ENCODE peak calls at places on chromosome X, in seven cellular contexts. One of them, this sample, is unnamed.

GRCh38 chrX:134388161-134389109 is 71.5 kb upstream of the HPRT1 start:
- DNase-seq in OCI-LY7: peak; percentile 81
- DNase-seq in PC-3: no peak
- DNase-seq in colonic mucosa: no peak
- DNase-seq in progenitor cell of endocrine pancreas: no peak
- DNase-seq in keratinocyte: no peak
- DNase-seq in neural crest cell: no peak
- DNase-seq in this sample: no peak

GRCh38 chrX:123588723-123589122 is 144.1 kb downstream of the THOC2 start:
- DNase-seq in colonic mucosa: no peak
- DNase-seq in keratinocyte: no peak
- DNase-seq in progenitor cell of endocrine pancreas: no peak
- DNase-seq in OCI-LY7: no peak
- DNase-seq in neural crest cell: no peak
- DNase-seq in PC-3: peak; percentile 33
- DNase-seq in this sample: no peak

GRCh38 chrX:19810809-19811208 is 76.6 kb downstream of the SH3KBP1 start:
- DNase-seq in keratinocyte: no peak
- DNase-seq in progenitor cell of endocrine pancreas: no peak
- DNase-seq in PC-3: no peak
- DNase-seq in OCI-LY7: no peak
- DNase-seq in neural crest cell: no peak
- DNase-seq in colonic mucosa: no peak
- DNase-seq in this sample: no peak

GRCh38 chrX:78375894-78376293 is 48.5 kb upstream of the CYSLTR1 start:
- DNase-seq in progenitor cell of endocrine pancreas: no peak
- DNase-seq in OCI-LY7: no peak
- DNase-seq in colonic mucosa: no peak
- DNase-seq in keratinocyte: peak; percentile 23
- DNase-seq in PC-3: peak; percentile 92
- DNase-seq in neural crest cell: no peak
- DNase-seq in this sample: no peak

GRCh38 chrX:20265726-20266681 is 705 bp downstream of the RPS6KA3 start:
- DNase-seq in PC-3: peak; percentile 48
- DNase-seq in colonic mucosa: peak; percentile 27
- DNase-seq in keratinocyte: no peak
- DNase-seq in neural crest cell: peak; percentile 2
- DNase-seq in OCI-LY7: peak; percentile 48
- DNase-seq in progenitor cell of endocrine pancreas: peak; percentile 11
- DNase-seq in this sample: peak; percentile 28

GRCh38 chrX:120302434-120302833 is 8.8 kb downstream of the TMEM255A start:
- DNase-seq in PC-3: no peak
- DNase-seq in progenitor cell of endocrine pancreas: no peak
- DNase-seq in keratinocyte: no peak
- DNase-seq in OCI-LY7: peak; percentile 85
- DNase-seq in colonic mucosa: peak; percentile 26
- DNase-seq in neural crest cell: no peak
- DNase-seq in this sample: peak; percentile 51

GRCh38 chrX:8548446-8548845 is 83.8 kb downstream of the VCX3B start:
- DNase-seq in PC-3: no peak
- DNase-seq in keratinocyte: no peak
- DNase-seq in neural crest cell: no peak
- DNase-seq in colonic mucosa: no peak
- DNase-seq in progenitor cell of endocrine pancreas: no peak
- DNase-seq in OCI-LY7: no peak
- DNase-seq in this sample: no peak

GRCh38 chrX:9940397-9940796 is 26.8 kb upstream of the CLDN34 start:
- DNase-seq in neural crest cell: no peak
- DNase-seq in PC-3: peak; percentile 85
- DNase-seq in progenitor cell of endocrine pancreas: no peak
- DNase-seq in OCI-LY7: no peak
- DNase-seq in keratinocyte: no peak
- DNase-seq in colonic mucosa: no peak
- DNase-seq in this sample: no peak

GRCh38 chrX:72057844-72058243 is 73.9 kb downstream of the RTL5 start:
- DNase-seq in neural crest cell: no peak
- DNase-seq in colonic mucosa: no peak
- DNase-seq in OCI-LY7: no peak
- DNase-seq in keratinocyte: no peak
- DNase-seq in progenitor cell of endocrine pancreas: no peak
- DNase-seq in PC-3: no peak
- DNase-seq in this sample: no peak

GRCh38 chrX:139889760-139890159 is 43.1 kb downstream of the ATP11C start:
- DNase-seq in PC-3: peak; percentile 35
- DNase-seq in keratinocyte: no peak
- DNase-seq in neural crest cell: no peak
- DNase-seq in progenitor cell of endocrine pancreas: no peak
- DNase-seq in OCI-LY7: no peak
- DNase-seq in colonic mucosa: no peak
- DNase-seq in this sample: no peak

GRCh38 chrX:40976971-40977370 is 108.3 kb upstream of the USP9X start:
- DNase-seq in progenitor cell of endocrine pancreas: no peak
- DNase-seq in colonic mucosa: no peak
- DNase-seq in neural crest cell: no peak
- DNase-seq in OCI-LY7: no peak
- DNase-seq in PC-3: peak; percentile 66
- DNase-seq in keratinocyte: no peak
- DNase-seq in this sample: no peak

GRCh38 chrX:132631579-132632232 is 142.9 kb upstream of the MBNL3 start:
- DNase-seq in PC-3: peak; percentile 55
- DNase-seq in colonic mucosa: no peak
- DNase-seq in keratinocyte: no peak
- DNase-seq in OCI-LY7: peak; percentile 14
- DNase-seq in neural crest cell: no peak
- DNase-seq in progenitor cell of endocrine pancreas: no peak
- DNase-seq in this sample: no peak

GRCh38 chrX:16212024-16212423 is 44.7 kb downstream of the MAGEB17 start:
- DNase-seq in progenitor cell of endocrine pancreas: no peak
- DNase-seq in neural crest cell: no peak
- DNase-seq in keratinocyte: no peak
- DNase-seq in colonic mucosa: no peak
- DNase-seq in OCI-LY7: no peak
- DNase-seq in PC-3: peak; percentile 42
- DNase-seq in this sample: no peak

GRCh38 chrX:123085311-123085940 is 98.7 kb upstream of the GRIA3 start:
- DNase-seq in OCI-LY7: no peak
- DNase-seq in PC-3: no peak
- DNase-seq in progenitor cell of endocrine pancreas: no peak
- DNase-seq in colonic mucosa: no peak
- DNase-seq in keratinocyte: no peak
- DNase-seq in neural crest cell: no peak
- DNase-seq in this sample: no peak

GRCh38 chrX:18394477-18394876 is 30.9 kb upstream of the CDKL5 start:
- DNase-seq in OCI-LY7: no peak
- DNase-seq in colonic mucosa: no peak
- DNase-seq in progenitor cell of endocrine pancreas: no peak
- DNase-seq in neural crest cell: no peak
- DNase-seq in keratinocyte: no peak
- DNase-seq in PC-3: no peak
- DNase-seq in this sample: no peak

GRCh38 chrX:146409528-146409927 is 400.0 kb upstream of the CXorf51B start:
- DNase-seq in OCI-LY7: no peak
- DNase-seq in colonic mucosa: no peak
- DNase-seq in keratinocyte: no peak
- DNase-seq in PC-3: no peak
- DNase-seq in neural crest cell: no peak
- DNase-seq in progenitor cell of endocrine pancreas: no peak
- DNase-seq in this sample: no peak

GRCh38 chrX:10508891-10509290 is 111.5 kb downstream of the MID1 start:
- DNase-seq in neural crest cell: no peak
- DNase-seq in PC-3: no peak
- DNase-seq in keratinocyte: no peak
- DNase-seq in progenitor cell of endocrine pancreas: no peak
- DNase-seq in colonic mucosa: no peak
- DNase-seq in OCI-LY7: no peak
- DNase-seq in this sample: no peak

GRCh38 chrX:109638158-109638557 is 13.2 kb upstream of the KCNE5 start:
- DNase-seq in PC-3: no peak
- DNase-seq in keratinocyte: no peak
- DNase-seq in progenitor cell of endocrine pancreas: no peak
- DNase-seq in OCI-LY7: no peak
- DNase-seq in neural crest cell: no peak
- DNase-seq in colonic mucosa: no peak
- DNase-seq in this sample: no peak
- TF ChIP-seq CTCF in PC-3: no peak
- TF ChIP-seq CTCF in keratinocyte: no peak
- TF ChIP-seq CTCF in progenitor cell of endocrine pancreas: no peak
- TF ChIP-seq CTCF in OCI-LY7: no peak
- TF ChIP-seq CTCF in neural crest cell: no peak
- TF ChIP-seq CTCF in colonic mucosa: no peak
- TF ChIP-seq CTCF in this sample: no peak

DNA sequence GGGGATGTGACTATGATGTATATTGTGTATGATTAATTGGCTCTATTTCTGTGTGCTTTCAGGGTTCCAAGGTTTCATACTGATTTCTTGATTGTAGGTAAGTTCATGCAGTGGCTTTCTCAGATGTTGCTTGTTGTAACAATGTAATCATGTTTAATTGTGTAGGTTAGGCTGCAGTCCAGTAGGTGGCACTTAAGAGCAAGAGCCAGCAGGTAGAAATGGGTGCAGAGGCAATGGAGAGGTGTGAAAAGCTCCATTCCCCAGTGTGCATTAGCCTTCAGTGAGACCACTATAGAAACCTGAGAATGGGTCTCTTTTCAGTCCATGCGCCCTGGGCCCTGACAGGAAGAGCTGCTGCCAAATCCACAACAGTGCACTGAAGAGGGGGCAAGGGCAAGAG is 28.2 kb downstream of the DCAF12L2 start:
- DNase-seq in neural crest cell: no peak
- DNase-seq in OCI-LY7: peak; percentile 0
- DNase-seq in PC-3: no peak
- DNase-seq in colonic mucosa: no peak
- DNase-seq in keratinocyte: no peak
- DNase-seq in progenitor cell of endocrine pancreas: no peak
- DNase-seq in this sample: no peak
- TF ChIP-seq CTCF in neural crest cell: peak; percentile 53
- TF ChIP-seq CTCF in OCI-LY7: peak; percentile 52
- TF ChIP-seq CTCF in PC-3: peak; percentile 38
- TF ChIP-seq CTCF in colonic mucosa: no peak
- TF ChIP-seq CTCF in keratinocyte: peak; percentile 34
- TF ChIP-seq CTCF in progenitor cell of endocrine pancreas: peak; percentile 46
- TF ChIP-seq CTCF in this sample: no peak

GRCh38 chrX:152600853-152601635 is 36.7 kb upstream of the GABRQ start:
- DNase-seq in colonic mucosa: no peak
- DNase-seq in OCI-LY7: no peak
- DNase-seq in PC-3: no peak
- DNase-seq in progenitor cell of endocrine pancreas: no peak
- DNase-seq in neural crest cell: no peak
- DNase-seq in keratinocyte: no peak
- DNase-seq in this sample: no peak

GRCh38 chrX:152601848-152602616 is 35.7 kb upstream of the GABRQ start:
- DNase-seq in neural crest cell: no peak
- DNase-seq in colonic mucosa: peak; percentile 18
- DNase-seq in OCI-LY7: peak; percentile 19
- DNase-seq in PC-3: peak; percentile 37
- DNase-seq in keratinocyte: no peak
- DNase-seq in progenitor cell of endocrine pancreas: no peak
- DNase-seq in this sample: no peak
- TF ChIP-seq CTCF in neural crest cell: peak; percentile 23
- TF ChIP-seq CTCF in colonic mucosa: no peak
- TF ChIP-seq CTCF in OCI-LY7: peak; percentile 58
- TF ChIP-seq CTCF in PC-3: peak; percentile 27
- TF ChIP-seq CTCF in keratinocyte: peak; percentile 9
- TF ChIP-seq CTCF in progenitor cell of endocrine pancreas: peak; percentile 13
- TF ChIP-seq CTCF in this sample: no peak

GRCh38 chrX:49176421-49177326 is 5.0 kb downstream of the PLP2 start:
- DNase-seq in neural crest cell: no peak
- DNase-seq in OCI-LY7: no peak
- DNase-seq in PC-3: no peak
- DNase-seq in progenitor cell of endocrine pancreas: no peak
- DNase-seq in keratinocyte: peak; percentile 61
- DNase-seq in colonic mucosa: peak; percentile 74
- DNase-seq in this sample: no peak

GRCh38 chrX:49175875-49176274 is 4.2 kb downstream of the PLP2 start:
- DNase-seq in progenitor cell of endocrine pancreas: no peak
- DNase-seq in neural crest cell: no peak
- DNase-seq in colonic mucosa: no peak
- DNase-seq in PC-3: no peak
- DNase-seq in OCI-LY7: no peak
- DNase-seq in keratinocyte: no peak
- DNase-seq in this sample: no peak

GRCh38 chrX:49177338-49177833 is 5.7 kb downstream of the PLP2 start:
- DNase-seq in OCI-LY7: no peak
- DNase-seq in keratinocyte: no peak
- DNase-seq in progenitor cell of endocrine pancreas: no peak
- DNase-seq in PC-3: no peak
- DNase-seq in colonic mucosa: peak; percentile 62
- DNase-seq in neural crest cell: no peak
- DNase-seq in this sample: no peak

GRCh38 chrX:49174723-49175122 is 3.0 kb downstream of the PLP2 start:
- DNase-seq in neural crest cell: no peak
- DNase-seq in colonic mucosa: no peak
- DNase-seq in keratinocyte: no peak
- DNase-seq in PC-3: no peak
- DNase-seq in OCI-LY7: no peak
- DNase-seq in progenitor cell of endocrine pancreas: no peak
- DNase-seq in this sample: no peak

DNA sequence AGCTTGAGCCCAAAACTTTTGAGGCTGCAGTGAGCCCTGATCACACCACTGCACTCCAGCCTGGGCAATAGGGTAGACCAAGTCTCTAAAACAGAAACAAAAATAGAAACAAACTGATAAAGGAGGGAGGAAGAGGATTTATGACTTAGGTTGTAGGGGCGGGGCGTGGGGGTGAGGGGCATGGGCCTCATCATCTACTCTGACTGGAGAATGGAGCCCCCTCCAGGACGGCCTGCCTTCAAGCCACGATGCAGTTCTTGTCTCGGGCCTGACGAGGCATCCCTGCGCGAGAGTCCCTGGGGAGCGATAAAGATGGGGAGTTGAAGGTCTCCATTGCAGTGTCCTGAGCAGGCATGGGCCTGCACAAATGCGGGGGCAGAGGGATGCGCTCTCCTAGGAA is 3.7 kb downstream of the PLP2 start:
- DNase-seq in keratinocyte: no peak
- DNase-seq in neural crest cell: no peak
- DNase-seq in PC-3: no peak
- DNase-seq in colonic mucosa: no peak
- DNase-seq in progenitor cell of endocrine pancreas: no peak
- DNase-seq in OCI-LY7: no peak
- DNase-seq in this sample: no peak
- TF ChIP-seq CTCF in keratinocyte: no peak
- TF ChIP-seq CTCF in neural crest cell: no peak
- TF ChIP-seq CTCF in PC-3: no peak
- TF ChIP-seq CTCF in colonic mucosa: no peak
- TF ChIP-seq CTCF in progenitor cell of endocrine pancreas: no peak
- TF ChIP-seq CTCF in OCI-LY7: no peak
- TF ChIP-seq CTCF in this sample: no peak

DNA sequence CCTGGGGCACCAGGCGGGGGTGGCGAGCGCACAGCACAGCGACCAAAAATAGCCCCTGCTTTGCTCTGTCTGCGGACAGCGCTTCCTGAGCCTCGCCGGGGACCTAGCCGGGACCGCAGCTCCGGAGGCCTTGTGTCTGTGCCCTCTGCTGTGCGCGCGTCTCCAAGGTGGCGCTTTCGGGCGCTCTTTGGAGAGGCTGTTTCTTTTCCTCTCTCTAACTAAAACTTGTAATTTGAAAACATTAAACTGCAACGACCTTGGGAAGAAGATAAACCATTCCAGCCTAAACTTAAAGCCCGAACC is 3.4 kb downstream of the ARX start:
- DNase-seq in progenitor cell of endocrine pancreas: no peak
- DNase-seq in neural crest cell: no peak
- DNase-seq in colonic mucosa: no peak
- DNase-seq in keratinocyte: no peak
- DNase-seq in PC-3: no peak
- DNase-seq in OCI-LY7: no peak
- DNase-seq in this sample: no peak
- TF ChIP-seq CTCF in progenitor cell of endocrine pancreas: no peak
- TF ChIP-seq CTCF in neural crest cell: no peak
- TF ChIP-seq CTCF in colonic mucosa: no peak
- TF ChIP-seq CTCF in keratinocyte: no peak
- TF ChIP-seq CTCF in PC-3: no peak
- TF ChIP-seq CTCF in OCI-LY7: no peak
- TF ChIP-seq CTCF in this sample: no peak

This sample was measured in natural killer cell.